ENCODE peak calls at places on chromosomes 5 and 9, in four cellular contexts. One of them, this sample, is unnamed.

GRCh38 chr9:107465467-107466451 is 23.8 kb downstream of the KLF4 start:
- DNase-seq in GM23338: peak
- DNase-seq in effector CD8-positive, alpha-beta T cell: no peak
- DNase-seq in cardiac septum: peak
- DNase-seq in this sample: no peak

GRCh38 chr5:172005708-172006377 is 595 bp downstream of the FBXW11 start:
- DNase-seq in GM23338: peak
- DNase-seq in effector CD8-positive, alpha-beta T cell: no peak
- DNase-seq in cardiac septum: no peak
- DNase-seq in this sample: no peak

GRCh38 chr5:116453920-116454319 is 120.7 kb downstream of the SEMA6A start:
- DNase-seq in GM23338: no peak
- DNase-seq in effector CD8-positive, alpha-beta T cell: no peak
- DNase-seq in cardiac septum: no peak
- DNase-seq in this sample: no peak

GRCh38 chr9:18260527-18260926 is 213.4 kb upstream of the ADAMTSL1 start:
- DNase-seq in GM23338: no peak
- DNase-seq in effector CD8-positive, alpha-beta T cell: no peak
- DNase-seq in cardiac septum: no peak
- DNase-seq in this sample: no peak

GRCh38 chr9:133616643-133617405 is 7.6 kb upstream of the FAM163B start:
- DNase-seq in GM23338: no peak
- DNase-seq in effector CD8-positive, alpha-beta T cell: no peak
- DNase-seq in cardiac septum: no peak
- DNase-seq in this sample: no peak

GRCh38 chr9:127955294-127956015 is 17.8 kb upstream of the DPM2 start:
- DNase-seq in GM23338: peak
- DNase-seq in effector CD8-positive, alpha-beta T cell: peak
- DNase-seq in cardiac septum: no peak
- DNase-seq in this sample: peak

GRCh38 chr5:117604845-117605244 is 1030.2 kb upstream of the SEMA6A start:
- DNase-seq in GM23338: no peak
- DNase-seq in effector CD8-positive, alpha-beta T cell: no peak
- DNase-seq in cardiac septum: no peak
- DNase-seq in this sample: no peak

GRCh38 chr5:142690641-142691040 is 4.8 kb upstream of the FGF1 start:
- DNase-seq in GM23338: no peak
- DNase-seq in effector CD8-positive, alpha-beta T cell: no peak
- DNase-seq in cardiac septum: no peak
- DNase-seq in this sample: no peak

GRCh38 chr5:88049737-88050136 is 218.9 kb downstream of the TMEM161B start:
- DNase-seq in GM23338: peak
- DNase-seq in effector CD8-positive, alpha-beta T cell: no peak
- DNase-seq in cardiac septum: no peak
- DNase-seq in this sample: no peak

GRCh38 chr5:173435543-173435942 is 107.3 kb upstream of the STC2 start:
- DNase-seq in GM23338: peak
- DNase-seq in effector CD8-positive, alpha-beta T cell: no peak
- DNase-seq in cardiac septum: no peak
- DNase-seq in this sample: no peak

GRCh38 chr9:106588601-106589000 is 274.4 kb upstream of the ZNF462 start:
- DNase-seq in GM23338: peak
- DNase-seq in effector CD8-positive, alpha-beta T cell: no peak
- DNase-seq in cardiac septum: no peak
- DNase-seq in this sample: no peak

GRCh38 chr5:105752801-105753200 is 1917.9 kb downstream of the EFNA5 start:
- DNase-seq in GM23338: no peak
- DNase-seq in effector CD8-positive, alpha-beta T cell: no peak
- DNase-seq in cardiac septum: no peak
- DNase-seq in this sample: no peak

GRCh38 chr9:97710356-97711222 is 13.4 kb upstream of the XPA start:
- DNase-seq in GM23338: peak
- DNase-seq in effector CD8-positive, alpha-beta T cell: peak
- DNase-seq in cardiac septum: no peak
- DNase-seq in this sample: no peak

GRCh38 chr5:9722826-9723225 is 92.7 kb upstream of the TAS2R1 start:
- DNase-seq in GM23338: no peak
- DNase-seq in effector CD8-positive, alpha-beta T cell: no peak
- DNase-seq in cardiac septum: no peak
- DNase-seq in this sample: no peak

GRCh38 chr5:150853560-150853959 is 7.2 kb downstream of the IRGM start:
- DNase-seq in GM23338: no peak
- DNase-seq in effector CD8-positive, alpha-beta T cell: no peak
- DNase-seq in cardiac septum: no peak
- DNase-seq in this sample: no peak

GRCh38 chr5:36066540-36067210 is at the start of gene UGT3A2:
- DNase-seq in GM23338: peak
- DNase-seq in effector CD8-positive, alpha-beta T cell: no peak
- DNase-seq in cardiac septum: no peak
- DNase-seq in this sample: no peak

GRCh38 chr9:133793471-133793870 is 55.3 kb upstream of the SARDH start:
- DNase-seq in GM23338: no peak
- DNase-seq in effector CD8-positive, alpha-beta T cell: no peak
- DNase-seq in cardiac septum: no peak
- DNase-seq in this sample: no peak

GRCh38 chr9:36217256-36217968 is 26.7 kb downstream of the CLTA start:
- DNase-seq in GM23338: no peak
- DNase-seq in effector CD8-positive, alpha-beta T cell: no peak
- DNase-seq in cardiac septum: no peak
- DNase-seq in this sample: no peak

GRCh38 chr5:53333160-53333559 is 147.3 kb upstream of the FST start:
- DNase-seq in GM23338: no peak
- DNase-seq in effector CD8-positive, alpha-beta T cell: no peak
- DNase-seq in cardiac septum: no peak
- DNase-seq in this sample: no peak

GRCh38 chr9:91032056-91032455 is 230.4 kb downstream of the SYK start:
- DNase-seq in GM23338: no peak
- DNase-seq in effector CD8-positive, alpha-beta T cell: no peak
- DNase-seq in cardiac septum: no peak
- DNase-seq in this sample: no peak

GRCh38 chr5:32339198-32339597 is 26.5 kb upstream of the MTMR12 start:
- DNase-seq in GM23338: peak
- DNase-seq in effector CD8-positive, alpha-beta T cell: no peak
- DNase-seq in cardiac septum: no peak
- DNase-seq in this sample: no peak

GRCh38 chr9:137705443-137705863 is 86.6 kb downstream of the EHMT1 start:
- DNase-seq in GM23338: no peak
- DNase-seq in effector CD8-positive, alpha-beta T cell: no peak
- DNase-seq in cardiac septum: no peak
- DNase-seq in this sample: no peak

GRCh38 chr9:109198736-109199384 is 31.8 kb upstream of the FRRS1L start:
- DNase-seq in GM23338: peak
- DNase-seq in effector CD8-positive, alpha-beta T cell: no peak
- DNase-seq in cardiac septum: no peak
- DNase-seq in this sample: peak

GRCh38 chr9:121267689-121268597 is at the start of gene GSN:
- DNase-seq in GM23338: peak
- DNase-seq in effector CD8-positive, alpha-beta T cell: peak
- DNase-seq in cardiac septum: peak
- DNase-seq in this sample: no peak

GRCh38 chr9:124782661-124783574 is 6.0 kb downstream of the OLFML2A start:
- DNase-seq in GM23338: no peak
- DNase-seq in effector CD8-positive, alpha-beta T cell: no peak
- DNase-seq in cardiac septum: peak
- DNase-seq in this sample: no peak

GRCh38 chr9:99158629-99159028 is 53.7 kb downstream of the TGFBR1 start:
- DNase-seq in GM23338: no peak
- DNase-seq in effector CD8-positive, alpha-beta T cell: no peak
- DNase-seq in cardiac septum: no peak
- DNase-seq in this sample: no peak

GRCh38 chr5:141524604-141525597 is 36.0 kb downstream of the PCDHGC5 start:
- DNase-seq in GM23338: peak
- DNase-seq in effector CD8-positive, alpha-beta T cell: peak
- DNase-seq in cardiac septum: peak
- DNase-seq in this sample: no peak

GRCh38 chr9:3475300-3476020 is 50.3 kb downstream of the RFX3 start:
- DNase-seq in GM23338: no peak
- DNase-seq in effector CD8-positive, alpha-beta T cell: no peak
- DNase-seq in cardiac septum: no peak
- DNase-seq in this sample: no peak

GRCh38 chr9:16039988-16040761 is 487.3 kb downstream of the CCDC171 start:
- DNase-seq in GM23338: peak
- DNase-seq in effector CD8-positive, alpha-beta T cell: no peak
- DNase-seq in cardiac septum: no peak
- DNase-seq in this sample: no peak

GRCh38 chr5:36239370-36240293 is 2.1 kb downstream of the NADK2 start:
- DNase-seq in GM23338: no peak
- DNase-seq in effector CD8-positive, alpha-beta T cell: no peak
- DNase-seq in cardiac septum: no peak
- DNase-seq in this sample: no peak

GRCh38 chr5:10757043-10757442 is 4.0 kb downstream of the DAP start:
- DNase-seq in GM23338: peak
- DNase-seq in effector CD8-positive, alpha-beta T cell: no peak
- DNase-seq in cardiac septum: no peak
- DNase-seq in this sample: no peak

GRCh38 chr9:93667006-93667405 is 90.6 kb downstream of the PHF2 start:
- DNase-seq in GM23338: no peak
- DNase-seq in effector CD8-positive, alpha-beta T cell: no peak
- DNase-seq in cardiac septum: peak
- DNase-seq in this sample: no peak

GRCh38 chr9:34991833-34992375 is 2.4 kb downstream of the DNAJB5 start:
- DNase-seq in GM23338: peak
- DNase-seq in effector CD8-positive, alpha-beta T cell: no peak
- DNase-seq in cardiac septum: no peak
- DNase-seq in this sample: no peak

GRCh38 chr9:21070171-21070571 is 7.6 kb downstream of the IFNB1 start:
- DNase-seq in GM23338: peak
- DNase-seq in effector CD8-positive, alpha-beta T cell: no peak
- DNase-seq in cardiac septum: no peak
- DNase-seq in this sample: no peak

GRCh38 chr5:1511651-1512540 is 11.9 kb downstream of the LPCAT1 start:
- DNase-seq in GM23338: no peak
- DNase-seq in effector CD8-positive, alpha-beta T cell: no peak
- DNase-seq in cardiac septum: peak
- DNase-seq in this sample: no peak

GRCh38 chr5:143826909-143827514 is 15.1 kb downstream of the HMHB1 start:
- DNase-seq in GM23338: no peak
- DNase-seq in effector CD8-positive, alpha-beta T cell: no peak
- DNase-seq in cardiac septum: no peak
- DNase-seq in this sample: peak